ENCODE peak calls at places on chromosomes 5 and 9, in five cellular contexts. One of them, this sample, is unnamed. For H3K36me3 and H3K9me3, the result is how much of the 10 kb centered on the place peaks cover.

GRCh38 chr9:116713266-116713665 is 26.2 kb downstream of the TRIM32 start:
- DNase-seq in neural progenitor cell: no peak
- DNase-seq in cardiac muscle cell: no peak
- DNase-seq in Peyer's patch: no peak
- DNase-seq in ovary: no peak
- DNase-seq in this sample: no peak

GRCh38 chr5:74798977-74799911 is 32.2 kb downstream of the NSA2 start:
- DNase-seq in Peyer's patch: no peak
- DNase-seq in ovary: no peak
- DNase-seq in neural progenitor cell: no peak
- DNase-seq in cardiac muscle cell: no peak
- DNase-seq in this sample: no peak

GRCh38 chr5:1140188-1140817 is 28.4 kb upstream of the SLC12A7 start:
- DNase-seq in ovary: peak
- DNase-seq in Peyer's patch: peak
- DNase-seq in neural progenitor cell: peak
- DNase-seq in cardiac muscle cell: peak
- DNase-seq in this sample: peak

GRCh38 chr9:37550781-37551180 is 25.4 kb downstream of the FBXO10 start:
- DNase-seq in Peyer's patch: no peak
- DNase-seq in neural progenitor cell: no peak
- DNase-seq in cardiac muscle cell: peak
- DNase-seq in ovary: no peak
- DNase-seq in this sample: no peak

GRCh38 chr5:58925627-58926545 is 343.0 kb downstream of the RAB3C start:
- DNase-seq in cardiac muscle cell: no peak
- DNase-seq in Peyer's patch: no peak
- DNase-seq in neural progenitor cell: peak
- DNase-seq in ovary: no peak
- DNase-seq in this sample: no peak

GRCh38 chr5:35112300-35112699 is 64.6 kb upstream of the AGXT2 start:
- DNase-seq in ovary: no peak
- DNase-seq in neural progenitor cell: no peak
- DNase-seq in Peyer's patch: no peak
- DNase-seq in cardiac muscle cell: no peak
- DNase-seq in this sample: no peak

GRCh38 chr9:445033-445432 is 230.4 kb downstream of the DOCK8 start:
- DNase-seq in neural progenitor cell: no peak
- DNase-seq in ovary: no peak
- DNase-seq in cardiac muscle cell: peak
- DNase-seq in Peyer's patch: no peak
- DNase-seq in this sample: no peak

GRCh38 chr5:132999246-132999645 is 27.1 kb downstream of the ZCCHC10 start:
- DNase-seq in neural progenitor cell: no peak
- DNase-seq in cardiac muscle cell: peak
- DNase-seq in Peyer's patch: no peak
- DNase-seq in ovary: no peak
- DNase-seq in this sample: no peak

GRCh38 chr9:15484802-15485201 is 26.0 kb downstream of the PSIP1 start:
- DNase-seq in Peyer's patch: no peak
- DNase-seq in cardiac muscle cell: no peak
- DNase-seq in neural progenitor cell: no peak
- DNase-seq in ovary: no peak
- DNase-seq in this sample: no peak

GRCh38 chr5:89342106-89342876 is 459.3 kb upstream of the MEF2C start:
- DNase-seq in neural progenitor cell: no peak
- DNase-seq in ovary: no peak
- DNase-seq in cardiac muscle cell: peak
- DNase-seq in Peyer's patch: no peak
- DNase-seq in this sample: peak

GRCh38 chr5:51977014-51977413 is 593.8 kb downstream of the ISL1 start:
- DNase-seq in neural progenitor cell: no peak
- DNase-seq in cardiac muscle cell: no peak
- DNase-seq in ovary: no peak
- DNase-seq in Peyer's patch: no peak
- DNase-seq in this sample: no peak

GRCh38 chr5:53008751-53009150 is 19.6 kb downstream of the ITGA2 start:
- DNase-seq in neural progenitor cell: no peak
- DNase-seq in ovary: no peak
- DNase-seq in Peyer's patch: no peak
- DNase-seq in cardiac muscle cell: no peak
- DNase-seq in this sample: no peak

GRCh38 chr5:166625210-166625865 is 1666.1 kb upstream of the WWC1 start:
- DNase-seq in cardiac muscle cell: peak
- DNase-seq in Peyer's patch: no peak
- DNase-seq in ovary: no peak
- DNase-seq in neural progenitor cell: no peak
- DNase-seq in this sample: no peak

GRCh38 chr5:180600554-180601041 is 9.3 kb upstream of the SCGB3A1 start:
- DNase-seq in ovary: peak
- DNase-seq in neural progenitor cell: no peak
- DNase-seq in cardiac muscle cell: no peak
- DNase-seq in Peyer's patch: peak
- DNase-seq in this sample: no peak

GRCh38 chr5:2142456-2142954 is 259.8 kb upstream of the IRX4 start:
- DNase-seq in cardiac muscle cell: no peak
- DNase-seq in Peyer's patch: no peak
- DNase-seq in neural progenitor cell: no peak
- DNase-seq in ovary: no peak
- DNase-seq in this sample: no peak

GRCh38 chr9:133449760-133450159 is 10.0 kb upstream of the CACFD1 start:
- DNase-seq in cardiac muscle cell: no peak
- DNase-seq in neural progenitor cell: no peak
- DNase-seq in Peyer's patch: peak
- DNase-seq in ovary: no peak
- DNase-seq in this sample: no peak

GRCh38 chr5:120644516-120644915 is 180.4 kb downstream of the PRR16 start:
- DNase-seq in neural progenitor cell: no peak
- DNase-seq in cardiac muscle cell: no peak
- DNase-seq in ovary: no peak
- DNase-seq in Peyer's patch: no peak
- DNase-seq in this sample: no peak

GRCh38 chr9:2787065-2787464 is 56.8 kb downstream of the PUM3 start:
- DNase-seq in cardiac muscle cell: peak
- DNase-seq in neural progenitor cell: no peak
- DNase-seq in ovary: no peak
- DNase-seq in Peyer's patch: no peak
- DNase-seq in this sample: peak

GRCh38 chr9:84255701-84256100 is 84.9 kb downstream of the SLC28A3 start:
- DNase-seq in Peyer's patch: no peak
- DNase-seq in neural progenitor cell: no peak
- DNase-seq in cardiac muscle cell: no peak
- DNase-seq in ovary: no peak
- DNase-seq in this sample: no peak

GRCh38 chr5:149007174-149007573 is 55.7 kb downstream of the SH3TC2 start:
- DNase-seq in Peyer's patch: no peak
- DNase-seq in cardiac muscle cell: no peak
- DNase-seq in ovary: no peak
- DNase-seq in neural progenitor cell: no peak
- DNase-seq in this sample: no peak

GRCh38 chr9:114169029-114169939 is 13.9 kb downstream of the COL27A1 start:
- DNase-seq in cardiac muscle cell: peak
- DNase-seq in Peyer's patch: peak
- DNase-seq in neural progenitor cell: no peak
- DNase-seq in ovary: peak
- DNase-seq in this sample: no peak

GRCh38 chr5:81021486-81021885 is 61.3 kb downstream of the RASGRF2 start:
- DNase-seq in neural progenitor cell: no peak
- DNase-seq in cardiac muscle cell: no peak
- DNase-seq in ovary: no peak
- DNase-seq in Peyer's patch: no peak
- DNase-seq in this sample: no peak

GRCh38 chr5:151772029-151772867 is 494 bp downstream of the G3BP1 start:
- DNase-seq in cardiac muscle cell: peak
- DNase-seq in Peyer's patch: peak
- DNase-seq in neural progenitor cell: peak
- DNase-seq in ovary: no peak
- DNase-seq in this sample: no peak

GRCh38 chr5:135724475-135725065 is 109.9 kb upstream of the SLC25A48 start:
- DNase-seq in Peyer's patch: no peak
- DNase-seq in neural progenitor cell: no peak
- DNase-seq in ovary: no peak
- DNase-seq in cardiac muscle cell: no peak
- DNase-seq in this sample: no peak

GRCh38 chr5:36934740-36935356 is 58.3 kb downstream of the NIPBL start:
- DNase-seq in cardiac muscle cell: peak
- DNase-seq in neural progenitor cell: no peak
- DNase-seq in Peyer's patch: no peak
- DNase-seq in ovary: no peak
- DNase-seq in this sample: no peak

GRCh38 chr5:52269853-52270252 is 517.9 kb upstream of the ITGA1 start:
- DNase-seq in neural progenitor cell: no peak
- DNase-seq in ovary: no peak
- DNase-seq in Peyer's patch: no peak
- DNase-seq in cardiac muscle cell: no peak
- DNase-seq in this sample: no peak

DNA sequence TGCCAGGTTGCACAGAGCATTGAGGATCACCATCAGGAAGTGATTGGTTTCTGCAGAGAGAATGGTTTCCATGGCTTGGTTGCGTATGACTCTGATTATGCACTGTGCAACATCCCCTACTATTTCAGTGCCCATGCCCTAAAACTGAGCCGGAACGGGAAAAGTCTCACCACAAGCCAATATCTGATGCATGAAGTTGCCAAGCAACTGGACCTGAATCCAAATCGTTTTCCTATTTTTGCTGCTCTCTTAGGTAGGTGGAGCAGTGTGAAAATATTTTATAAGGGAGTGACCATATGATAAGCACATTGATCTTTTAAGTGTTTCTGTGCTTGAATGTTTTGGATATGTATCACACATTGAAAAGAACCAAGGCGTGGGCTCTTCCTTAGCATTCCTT is 17.8 kb upstream of the FAM120AOS start:
- DNase-seq in ovary: no peak
- DNase-seq in neural progenitor cell: no peak
- DNase-seq in Peyer's patch: no peak
- DNase-seq in cardiac muscle cell: no peak
- DNase-seq in this sample: no peak
- H3K36me3 ChIP-seq in ovary: under half
- H3K36me3 ChIP-seq in neural progenitor cell: under half
- H3K36me3 ChIP-seq in Peyer's patch: under half
- H3K36me3 ChIP-seq in cardiac muscle cell: under half
- H3K36me3 ChIP-seq in this sample: under half

GRCh38 chr5:179122411-179123108 is 62.4 kb downstream of the ZNF354C start:
- DNase-seq in ovary: no peak
- DNase-seq in Peyer's patch: no peak
- DNase-seq in cardiac muscle cell: no peak
- DNase-seq in neural progenitor cell: no peak
- DNase-seq in this sample: no peak
- H3K9me3 ChIP-seq in ovary: under half
- H3K9me3 ChIP-seq in Peyer's patch: under half
- H3K9me3 ChIP-seq in cardiac muscle cell: under half
- H3K9me3 ChIP-seq in neural progenitor cell: under half
- H3K9me3 ChIP-seq in this sample: under half

DNA sequence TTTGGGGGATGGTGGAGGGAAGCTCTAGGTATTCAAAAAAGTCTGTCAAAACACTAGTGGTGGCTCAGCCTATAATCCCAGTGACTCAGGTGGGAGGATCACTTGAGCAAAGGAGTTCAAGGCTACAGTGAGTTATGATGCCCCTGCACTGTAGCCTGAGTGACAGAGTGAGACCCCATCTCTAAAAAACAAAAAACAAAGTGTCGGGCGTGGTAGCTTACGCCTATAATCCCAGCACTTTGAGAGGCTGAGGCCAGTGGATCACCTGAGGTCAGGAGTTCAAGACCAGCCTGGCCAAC is 15.8 kb upstream of the SLC35D2 start:
- DNase-seq in neural progenitor cell: no peak
- DNase-seq in Peyer's patch: no peak
- DNase-seq in ovary: no peak
- DNase-seq in cardiac muscle cell: no peak
- DNase-seq in this sample: no peak
- H3K36me3 ChIP-seq in neural progenitor cell: under half
- H3K36me3 ChIP-seq in Peyer's patch: under half
- H3K36me3 ChIP-seq in ovary: under half
- H3K36me3 ChIP-seq in cardiac muscle cell: under half
- H3K36me3 ChIP-seq in this sample: under half

DNA sequence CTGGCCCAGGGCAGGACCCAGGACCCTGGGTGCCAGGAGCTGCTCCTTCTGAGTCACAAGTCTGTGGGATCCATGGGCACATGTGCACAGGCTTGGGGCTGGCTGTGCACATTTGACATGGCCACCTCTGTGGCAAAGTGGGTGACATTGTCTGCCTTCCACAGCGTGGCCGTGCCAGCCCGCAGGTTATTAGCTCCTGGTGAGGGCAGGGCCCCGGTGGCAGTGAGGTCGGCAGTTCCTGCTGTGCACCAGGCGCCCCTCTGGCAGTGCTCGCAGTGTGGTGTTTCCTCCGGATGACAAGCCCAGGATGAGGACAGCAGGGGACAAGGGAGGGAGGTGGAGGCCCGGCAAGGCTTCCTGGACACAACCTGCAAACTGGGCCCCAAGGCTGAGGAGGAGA is 60.5 kb downstream of the OLFM1 start:
- DNase-seq in ovary: no peak
- DNase-seq in cardiac muscle cell: no peak
- DNase-seq in Peyer's patch: no peak
- DNase-seq in neural progenitor cell: no peak
- DNase-seq in this sample: no peak
- H3K9me3 ChIP-seq in ovary: under half
- H3K9me3 ChIP-seq in cardiac muscle cell: under half
- H3K9me3 ChIP-seq in Peyer's patch: under half
- H3K9me3 ChIP-seq in neural progenitor cell: under half
- H3K9me3 ChIP-seq in this sample: under half

GRCh38 chr5:32109236-32109635 is 64.9 kb downstream of the GOLPH3 start:
- DNase-seq in cardiac muscle cell: peak
- DNase-seq in Peyer's patch: no peak
- DNase-seq in ovary: no peak
- DNase-seq in neural progenitor cell: no peak
- DNase-seq in this sample: no peak
- H3K36me3 ChIP-seq in cardiac muscle cell: under half
- H3K36me3 ChIP-seq in Peyer's patch: under half
- H3K36me3 ChIP-seq in ovary: under half
- H3K36me3 ChIP-seq in neural progenitor cell: under half
- H3K36me3 ChIP-seq in this sample: half or more

GRCh38 chr5:77709340-77709739 is 66.8 kb downstream of the TBCA start:
- DNase-seq in cardiac muscle cell: no peak
- DNase-seq in neural progenitor cell: no peak
- DNase-seq in Peyer's patch: no peak
- DNase-seq in ovary: no peak
- DNase-seq in this sample: no peak
- H3K9me3 ChIP-seq in cardiac muscle cell: under half
- H3K9me3 ChIP-seq in neural progenitor cell: under half
- H3K9me3 ChIP-seq in Peyer's patch: under half
- H3K9me3 ChIP-seq in ovary: under half
- H3K9me3 ChIP-seq in this sample: under half

This sample was measured in HAP-1.